ENCODE peak calls at places on chromosomes 4 and X, in nine cellular contexts. E, U, Y, V, H, B, T, G and L are unnamed samples.

GRCh38 chrX:24513416-24513815 is 48.3 kb downstream of the PDK3 start:
- DNase-seq in E (no peak), U (no peak), Y (peak; percentile 28), V (no peak), H (no peak), B (no peak), T (no peak), G (no peak), L (no peak)

GRCh38 chrX:39298821-39299220 is 497.6 kb downstream of the MID1IP1 start:
- DNase-seq in E (no peak), U (no peak), Y (no peak), V (no peak), H (no peak), B (no peak), T (no peak), G (no peak), L (no peak)

GRCh38 chr4:147617841-147618421 is 734 bp downstream of the TMEM184C start:
- DNase-seq in E (no peak), U (no peak), Y (peak; percentile 26), V (no peak), H (no peak), B (no peak), T (no peak), G (no peak), L (peak; percentile 27)

GRCh38 chr4:41215155-41215554 is 813 bp upstream of the APBB2 start:
- DNase-seq in E (peak; percentile 28), U (no peak), Y (no peak), V (no peak), H (no peak), B (no peak), T (no peak), G (no peak), L (no peak)

GRCh38 chrX:24231169-24231568 is 81.6 kb downstream of the ZFX start:
- DNase-seq in E (no peak), U (peak; percentile 93), Y (peak; percentile 63), V (peak; percentile 54), H (no peak), B (no peak), T (no peak), G (no peak), L (no peak)

GRCh38 chr4:87566276-87566675 is 37.1 kb upstream of the SPARCL1 start:
- DNase-seq in E (no peak), U (no peak), Y (peak; percentile 36), V (no peak), H (no peak), B (no peak), T (no peak), G (no peak), L (no peak)

GRCh38 chrX:68196939-68197791 is 236.1 kb downstream of the OPHN1 start:
- DNase-seq in E (peak; percentile 50), U (peak; percentile 57), Y (peak; percentile 83), V (peak; percentile 63), H (no peak), B (peak; percentile 22), T (peak; percentile 31), G (peak; percentile 37), L (peak; percentile 53)

GRCh38 chrX:102341867-102342266 is 94.9 kb downstream of the NXF2 start:
- DNase-seq in E (no peak), U (no peak), Y (peak; percentile 12), V (no peak), H (no peak), B (no peak), T (no peak), G (no peak), L (peak; percentile 11)

GRCh38 chrX:74251006-74251930 is 52.7 kb upstream of the ZCCHC13 start:
- DNase-seq in E (peak; percentile 61), U (peak; percentile 68), Y (peak; percentile 38), V (no peak), H (no peak), B (no peak), T (peak; percentile 80), G (no peak), L (no peak)

GRCh38 chr4:145316961-145317360 is 136.6 kb upstream of the OTUD4 start:
- DNase-seq in E (no peak), U (no peak), Y (no peak), V (no peak), H (no peak), B (no peak), T (no peak), G (no peak), L (no peak)

GRCh38 chrX:68433981-68434299 is 645 bp upstream of the OPHN1 start:
- DNase-seq in E (no peak), U (no peak), Y (no peak), V (no peak), H (no peak), B (no peak), T (no peak), G (no peak), L (no peak)

GRCh38 chr4:175953960-175954521 is 111.6 kb upstream of the WDR17 start:
- DNase-seq in E (no peak), U (no peak), Y (peak; percentile 35), V (no peak), H (no peak), B (no peak), T (no peak), G (no peak), L (peak; percentile 65)
- TF ChIP-seq CTCF in E (no peak), U (peak; percentile 19), Y (peak; percentile 48), V (no peak), H (no peak), B (no peak), T (no peak), G (peak; percentile 69), L (peak; percentile 63)

GRCh38 chr4:184450743-184451142 is 23.6 kb downstream of the IRF2 start:
- DNase-seq in E (no peak), U (no peak), Y (no peak), V (no peak), H (no peak), B (no peak), T (no peak), G (no peak), L (no peak)

GRCh38 chr4:184450045-184450444 is 24.3 kb downstream of the IRF2 start:
- DNase-seq in E (no peak), U (peak; percentile 87), Y (peak; percentile 44), V (no peak), H (no peak), B (no peak), T (no peak), G (no peak), L (no peak)

GRCh38 chr4:184448828-184449227 is 25.5 kb downstream of the IRF2 start:
- DNase-seq in E (no peak), U (peak; percentile 70), Y (no peak), V (no peak), H (no peak), B (no peak), T (no peak), G (no peak), L (peak; percentile 94)

GRCh38 chr4:184453402-184454160 is 20.8 kb downstream of the IRF2 start:
- DNase-seq in E (peak; percentile 50), U (peak; percentile 95), Y (peak; percentile 42), V (peak; percentile 23), H (no peak), B (peak; percentile 10), T (no peak), G (no peak), L (peak; percentile 87)

GRCh38 chr4:184451726-184452125 is 22.6 kb downstream of the IRF2 start:
- DNase-seq in E (no peak), U (no peak), Y (no peak), V (peak; percentile 71), H (no peak), B (no peak), T (no peak), G (no peak), L (no peak)
- H3K4me1 ChIP-seq in E (no peaks in the 10 kb centered on the region), U (peaks cover 21% of the 10 kb centered on the region), Y (peaks cover 24% of the 10 kb centered on the region), V (peaks cover 37% of the 10 kb centered on the region), H (peaks cover 19% of the 10 kb centered on the region), B (no peaks in the 10 kb centered on the region), T (peaks cover 28% of the 10 kb centered on the region), G (peaks cover 32% of the 10 kb centered on the region), L (peaks cover 82% of the 10 kb centered on the region)

GRCh38 chrX:130167040-130167439 is 1.4 kb upstream of the AIFM1 start:
- DNase-seq in E (no peak), U (no peak), Y (no peak), V (no peak), H (no peak), B (no peak), T (no peak), G (no peak), L (no peak)

GRCh38 chrX:130163350-130163851 is 2.2 kb downstream of the AIFM1 start:
- DNase-seq in E (no peak), U (no peak), Y (no peak), V (no peak), H (no peak), B (no peak), T (peak; percentile 8), G (no peak), L (no peak)

GRCh38 chrX:130166503-130166777 is 799 bp upstream of the AIFM1 start:
- DNase-seq in E (no peak), U (no peak), Y (no peak), V (no peak), H (no peak), B (no peak), T (no peak), G (no peak), L (no peak)

GRCh38 chrX:130165181-130165702 is 399 bp downstream of the AIFM1 start:
- DNase-seq in E (no peak), U (no peak), Y (no peak), V (peak; percentile 24), H (no peak), B (no peak), T (peak; percentile 1), G (no peak), L (no peak)

DNA sequence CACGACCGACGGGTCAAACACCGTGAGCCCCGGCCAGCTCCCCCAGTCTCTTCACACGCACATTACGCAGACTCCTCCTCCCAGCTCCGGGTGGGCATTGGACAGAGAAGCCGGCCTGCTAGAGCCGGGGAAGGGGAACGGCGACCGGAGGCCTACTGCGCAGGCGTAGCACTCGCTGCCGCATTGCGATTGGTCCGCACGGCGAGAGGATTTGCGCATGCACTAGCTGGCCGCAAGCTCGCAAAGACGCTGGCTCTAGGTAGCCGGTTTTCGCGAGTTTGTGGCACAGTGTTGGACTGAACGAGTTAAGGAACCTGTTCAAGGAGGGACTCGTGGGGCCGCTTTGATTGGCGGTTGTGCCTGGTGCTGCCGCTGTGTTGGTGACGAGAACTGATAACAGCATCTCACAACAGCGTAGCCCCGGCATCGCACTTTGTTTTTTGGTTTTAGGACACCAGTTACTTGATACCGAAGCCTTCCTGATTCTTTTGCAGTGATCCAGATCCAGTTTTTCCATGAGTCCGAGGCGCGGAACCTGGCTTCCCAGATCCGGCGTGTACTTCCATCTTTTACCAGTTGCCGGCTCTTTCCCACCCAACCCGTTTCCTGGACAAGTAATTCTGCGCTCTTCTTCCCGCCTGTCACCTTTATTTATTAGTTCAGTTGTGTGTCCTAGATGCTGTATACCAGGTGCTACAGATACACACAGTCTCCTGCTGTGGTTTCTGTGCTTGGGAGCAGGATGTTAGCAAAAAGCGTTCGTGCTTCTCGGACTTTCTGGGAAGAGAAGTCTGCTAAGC is at the start of gene AIFM1:
- DNase-seq in E (peak; percentile 89), U (peak; percentile 94), Y (peak; percentile 94), V (peak; percentile 93), H (peak; percentile 97), B (peak; percentile 90), T (peak; percentile 88), G (peak; percentile 95), L (peak; percentile 91)
- H3K9ac ChIP-seq in E (peak within 1 kb of the TSS; percentile 60), U (peak within 1 kb of the TSS; percentile 80), Y (peak within 1 kb of the TSS; percentile 89), V (peak within 1 kb of the TSS; percentile 92), H (peak within 1 kb of the TSS; percentile 84), B (peak within 1 kb of the TSS; percentile 78), T (peak within 1 kb of the TSS; percentile 77), G (peak within 1 kb of the TSS; percentile 77), L (peak within 1 kb of the TSS; percentile 85)

DNA sequence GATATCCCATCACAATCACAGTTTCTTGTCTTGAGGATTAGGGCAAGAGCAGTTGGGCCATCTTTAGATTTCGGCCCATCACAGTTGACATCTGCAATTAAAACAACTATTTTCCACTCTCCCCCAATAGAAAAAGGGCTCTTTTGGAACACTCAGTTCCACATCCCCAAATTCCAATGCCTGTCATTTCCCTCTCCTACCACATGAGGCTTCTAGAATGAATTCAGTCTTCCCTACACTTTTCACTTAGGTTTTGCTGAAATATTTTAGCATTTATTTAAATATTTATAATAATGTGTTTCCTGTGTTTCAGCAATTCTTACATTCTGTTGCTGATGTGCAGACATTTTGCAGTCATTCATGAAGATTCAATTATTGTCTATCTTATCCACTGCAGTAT is 118.4 kb downstream of the COX18 start:
- DNase-seq in E (no peak), U (no peak), Y (peak; percentile 42), V (no peak), H (no peak), B (no peak), T (no peak), G (no peak), L (no peak)
- TF ChIP-seq CTCF in E (no peak), U (peak; percentile 16), Y (peak; percentile 53), V (no peak), H (no peak), B (no peak), T (no peak), G (peak; percentile 56), L (no peak)